ENCODE peak calls at places on chromosomes 11 and 22, in four cellular contexts. H, K, P and Q are unnamed samples. For H3K36me3, the result is how much of the 10 kb centered on the place peaks cover.

GRCh38 chr22:43707650-43708049 is 104.5 kb downstream of the EFCAB6 start:
- DNase-seq in H (peak), K (no peak), P (no peak), Q (no peak)

GRCh38 chr11:36711104-36711825 is 113.2 kb upstream of the RAG2 start:
- DNase-seq in H (peak), K (no peak), P (peak), Q (no peak)

GRCh38 chr11:128029219-128029722 is 558.1 kb downstream of the ETS1 start:
- DNase-seq in H (no peak), K (no peak), P (no peak), Q (no peak)

GRCh38 chr11:1876361-1877063 is 15.2 kb downstream of the PRR33 start:
- DNase-seq in H (no peak), K (no peak), P (peak), Q (no peak)

GRCh38 chr22:50268655-50269113 is 1.5 kb downstream of the MAPK11 start:
- DNase-seq in H (no peak), K (no peak), P (no peak), Q (no peak)

GRCh38 chr11:78048561-78048960 is 15.1 kb upstream of the THRSP start:
- DNase-seq in H (no peak), K (no peak), P (no peak), Q (no peak)

GRCh38 chr11:8382436-8383053 is 118.9 kb upstream of the LMO1 start:
- DNase-seq in H (peak), K (no peak), P (no peak), Q (no peak)

GRCh38 chr22:49052023-49052538 is 775.6 kb downstream of the BRD1 start:
- DNase-seq in H (no peak), K (peak), P (no peak), Q (no peak)

GRCh38 chr22:42680648-42681047 is 31.5 kb upstream of the CYB5R3 start:
- DNase-seq in H (peak), K (no peak), P (no peak), Q (no peak)

GRCh38 chr11:35932641-35933571 is 11.0 kb upstream of the LDLRAD3 start:
- DNase-seq in H (peak), K (no peak), P (no peak), Q (no peak)

GRCh38 chr22:39435616-39436015 is 21.2 kb upstream of the MGAT3 start:
- DNase-seq in H (no peak), K (no peak), P (no peak), Q (no peak)

GRCh38 chr11:128365044-128365443 is 222.3 kb downstream of the ETS1 start:
- DNase-seq in H (peak), K (no peak), P (peak), Q (peak)

GRCh38 chr11:281486-282161 is 3.4 kb downstream of the NLRP6 start:
- DNase-seq in H (no peak), K (no peak), P (no peak), Q (no peak)

GRCh38 chr11:100525635-100526034 is 161.5 kb upstream of the ARHGAP42 start:
- DNase-seq in H (peak), K (no peak), P (no peak), Q (no peak)

GRCh38 chr22:27990879-27991278 is 71.8 kb upstream of the PITPNB start:
- DNase-seq in H (no peak), K (no peak), P (peak), Q (no peak)

GRCh38 chr11:103901656-103902055 is 134.8 kb upstream of the DDI1 start:
- DNase-seq in H (no peak), K (no peak), P (no peak), Q (no peak)

GRCh38 chr11:118928870-118929495 is 3.3 kb upstream of the BCL9L start:
- DNase-seq in H (no peak), K (no peak), P (peak), Q (no peak)

GRCh38 chr22:50473855-50474671 is 772 bp downstream of the SBF1 start:
- DNase-seq in H (peak), K (no peak), P (peak), Q (no peak)

GRCh38 chr11:3795131-3796092 is 1.9 kb downstream of the NUP98 start:
- DNase-seq in H (no peak), K (no peak), P (no peak), Q (no peak)

GRCh38 chr11:94028436-94028835 is 7.3 kb downstream of the HEPHL1 start:
- DNase-seq in H (peak), K (no peak), P (no peak), Q (no peak)

GRCh38 chr11:94747136-94748110 is 20.7 kb upstream of the AMOTL1 start:
- DNase-seq in H (peak), K (no peak), P (no peak), Q (no peak)

GRCh38 chr11:9527481-9528140 is 45.9 kb upstream of the WEE1 start:
- DNase-seq in H (peak), K (no peak), P (no peak), Q (no peak)

GRCh38 chr11:67262731-67263675 is 3.3 kb upstream of the GRK2 start:
- DNase-seq in H (peak), K (peak), P (peak), Q (no peak)

GRCh38 chr11:95296621-95297025 is 65.6 kb upstream of the SESN3 start:
- DNase-seq in H (no peak), K (no peak), P (peak), Q (no peak)

GRCh38 chr11:60873533-60873932 is 6.2 kb downstream of the ZP1 start:
- DNase-seq in H (no peak), K (no peak), P (no peak), Q (no peak)

GRCh38 chr22:43481528-43482309 is 69.9 kb downstream of the MPPED1 start:
- DNase-seq in H (no peak), K (no peak), P (peak), Q (no peak)

GRCh38 chr22:50315289-50316113 is 8.1 kb upstream of the PLXNB2 start:
- DNase-seq in H (no peak), K (no peak), P (peak), Q (no peak)

GRCh38 chr11:202490-202889 is 4.7 kb downstream of the BET1L start:
- DNase-seq in H (no peak), K (no peak), P (no peak), Q (no peak)

GRCh38 chr11:35852056-35852455 is 91.8 kb upstream of the LDLRAD3 start:
- DNase-seq in H (no peak), K (no peak), P (no peak), Q (no peak)

GRCh38 chr11:1157645-1158591 is at the start of gene MUC5AC:
- DNase-seq in H (no peak), K (no peak), P (no peak), Q (no peak)

GRCh38 chr22:19085233-19086043 is 36.8 kb downstream of the DGCR2 start:
- DNase-seq in H (peak), K (no peak), P (peak), Q (no peak)

GRCh38 chr11:111565111-111565720 is 24.7 kb downstream of the LAYN start:
- DNase-seq in H (peak), K (peak), P (peak), Q (peak)

DNA sequence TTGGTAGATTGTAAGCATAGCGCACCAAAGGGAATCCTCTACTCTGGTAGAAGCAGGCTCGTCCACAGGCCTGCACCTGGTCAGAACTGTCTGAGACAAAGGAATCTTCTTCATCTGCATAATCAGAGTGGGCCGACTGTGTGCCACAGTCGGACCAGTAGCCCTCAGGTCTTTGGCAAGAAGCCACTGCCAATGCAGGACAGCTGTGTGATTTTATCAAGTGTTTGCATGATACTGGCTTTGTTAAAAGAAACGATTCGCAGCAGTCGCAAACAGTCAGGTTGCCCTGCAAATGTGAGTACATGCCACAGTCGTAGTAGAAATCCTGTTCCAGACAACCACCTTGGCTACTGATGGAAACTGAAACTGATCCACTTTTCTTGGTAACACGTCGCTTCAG is 4.9 kb upstream of the CCDC34 start:
- DNase-seq in H (no peak), K (no peak), P (no peak), Q (no peak)
- H3K36me3 ChIP-seq in H (under half), K (under half), P (under half), Q (under half)

DNA sequence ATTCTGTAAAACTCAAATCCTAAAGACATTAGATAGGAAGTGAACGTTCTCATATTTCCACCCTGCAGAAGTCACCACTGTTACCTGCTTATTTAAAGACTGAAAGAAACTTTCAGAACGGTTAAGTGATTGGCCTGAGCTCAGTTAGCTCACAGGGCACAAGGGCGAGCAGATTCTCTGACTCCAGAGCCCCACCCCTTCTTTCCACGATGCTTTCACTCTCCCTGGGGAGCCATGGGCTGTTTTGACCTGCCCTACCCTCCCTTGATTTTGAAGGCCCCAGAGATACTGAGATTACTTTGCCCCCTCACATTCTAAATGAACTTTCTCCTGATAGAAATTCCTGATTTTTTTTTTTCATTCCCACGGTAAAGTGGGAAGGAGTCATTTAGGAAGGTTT is 33.9 kb downstream of the ARHGAP1 start:
- DNase-seq in H (no peak), K (no peak), P (no peak), Q (no peak)
- H3K36me3 ChIP-seq in H (under half), K (half or more), P (half or more), Q (half or more)

GRCh38 chr11:75277211-75277805 is 36.7 kb downstream of the TPBGL start:
- DNase-seq in H (no peak), K (no peak), P (no peak), Q (no peak)

GRCh38 chr11:75277991-75278790 is 37.6 kb downstream of the TPBGL start:
- DNase-seq in H (no peak), K (no peak), P (no peak), Q (no peak)

GRCh38 chr11:75280770-75281468 is 40.3 kb downstream of the TPBGL start:
- DNase-seq in H (no peak), K (no peak), P (no peak), Q (no peak)

GRCh38 chr11:75280227-75280671 is 39.7 kb downstream of the TPBGL start:
- DNase-seq in H (peak), K (peak), P (peak), Q (no peak)

DNA sequence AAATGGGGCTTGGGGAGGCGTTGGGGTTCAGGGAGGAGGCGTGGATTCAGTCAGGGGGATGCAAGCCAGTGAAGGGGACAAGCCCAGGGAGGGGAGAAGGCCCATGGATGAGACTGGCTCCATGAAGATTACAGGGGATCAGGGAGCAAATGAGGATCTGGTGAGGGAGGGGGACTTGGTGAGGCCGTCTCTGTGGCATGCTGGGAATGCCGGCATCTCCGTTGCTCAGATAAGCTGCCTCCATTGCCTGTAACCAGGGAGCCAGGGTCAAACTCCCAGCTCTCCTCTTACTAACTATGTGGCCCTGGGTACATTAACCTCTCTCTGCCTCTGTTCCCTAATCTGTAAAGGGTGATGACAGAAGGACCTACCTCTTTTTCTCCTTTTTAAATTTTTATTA is 38.7 kb downstream of the TPBGL start:
- DNase-seq in H (no peak), K (no peak), P (no peak), Q (no peak)
- H3K36me3 ChIP-seq in H (under half), K (under half), P (under half), Q (under half)

DNA sequence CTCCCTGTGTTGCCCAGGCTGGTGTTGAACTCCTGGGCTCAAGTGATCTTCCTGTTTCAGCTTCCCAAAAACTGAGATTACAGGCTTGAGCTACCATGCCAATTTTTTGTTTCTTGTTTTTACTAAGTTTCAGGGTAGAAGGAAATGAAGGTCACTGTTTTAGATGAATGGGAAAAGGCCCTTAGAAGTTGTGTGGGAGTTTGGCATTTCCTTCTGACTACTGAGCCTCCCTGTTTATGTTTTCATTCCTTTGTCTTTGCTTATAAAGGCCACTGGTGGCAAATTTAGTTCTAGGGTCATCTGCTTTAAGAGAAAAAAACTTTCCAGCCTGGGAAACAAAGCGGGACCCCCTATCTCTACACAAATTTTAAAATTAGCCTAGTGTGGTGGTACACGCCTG is 22.1 kb downstream of the SRPRA start:
- DNase-seq in H (no peak), K (no peak), P (no peak), Q (no peak)
- H3K36me3 ChIP-seq in H (under half), K (under half), P (under half), Q (under half)

GRCh38 chr22:36328635-36329216 is 59.0 kb downstream of the MYH9 start:
- DNase-seq in H (peak), K (no peak), P (peak), Q (no peak)

GRCh38 chr22:36329217-36330078 is 58.3 kb downstream of the MYH9 start:
- DNase-seq in H (peak), K (peak), P (peak), Q (no peak)

GRCh38 chr22:36330127-36330526 is 57.6 kb downstream of the MYH9 start:
- DNase-seq in H (no peak), K (no peak), P (no peak), Q (no peak)

GRCh38 chr22:36326178-36327161 is 61.3 kb downstream of the MYH9 start:
- DNase-seq in H (no peak), K (no peak), P (no peak), Q (no peak)

DNA sequence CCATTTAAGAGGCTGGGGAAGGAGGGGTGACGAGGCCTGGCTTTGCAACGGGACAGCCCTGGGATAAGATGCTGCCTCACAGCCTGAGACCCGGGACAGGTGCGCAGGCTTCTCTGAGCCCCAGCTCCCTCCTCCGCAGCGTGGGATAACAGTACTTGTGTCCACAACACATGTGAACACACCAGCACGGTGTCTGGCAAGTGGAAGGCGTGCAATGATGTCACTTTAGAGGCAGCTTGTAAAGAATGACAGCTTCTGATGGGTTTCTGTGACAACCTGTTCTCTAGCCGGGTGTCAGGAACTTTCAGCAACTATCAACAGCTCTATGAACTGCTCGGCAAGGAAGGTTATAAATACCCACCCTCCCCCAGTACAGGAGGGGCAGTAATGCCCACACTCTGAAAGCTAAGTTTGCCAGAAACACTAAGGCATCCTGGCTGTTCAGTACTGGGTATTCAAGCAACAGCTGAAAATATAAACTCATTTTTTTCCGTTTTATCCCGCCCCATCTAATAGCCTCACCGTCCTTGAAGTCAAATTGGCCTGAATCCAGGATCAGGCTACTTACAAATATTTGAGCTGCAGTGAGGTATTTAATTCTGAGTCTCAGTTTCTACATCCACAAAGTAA is 59.7 kb downstream of the MYH9 start:
- DNase-seq in H (no peak), K (no peak), P (no peak), Q (no peak)
- H3K36me3 ChIP-seq in H (half or more), K (half or more), P (half or more), Q (under half)

DNA sequence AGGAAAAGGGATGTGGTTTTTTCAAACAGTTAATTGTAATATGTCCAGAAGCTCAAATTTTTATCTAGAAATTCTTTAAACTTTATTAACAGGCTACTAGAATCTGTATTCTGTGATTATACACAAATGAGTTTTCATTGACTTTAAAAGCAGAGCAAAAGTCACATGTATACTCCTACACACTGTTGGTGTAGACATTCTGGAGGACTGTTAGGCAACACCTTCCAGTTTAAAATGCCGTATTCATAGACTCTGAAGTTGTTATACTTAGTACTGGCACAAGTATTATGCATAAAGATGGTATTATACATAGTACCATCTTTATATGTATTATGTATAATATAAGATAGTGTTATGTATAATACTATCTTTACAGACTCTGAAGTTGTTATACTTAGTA is 64.9 kb downstream of the SPECC1L start:
- DNase-seq in H (no peak), K (no peak), P (no peak), Q (no peak)
- H3K36me3 ChIP-seq in H (under half), K (half or more), P (half or more), Q (half or more)

GRCh38 chr22:20101638-20102037 is 14.3 kb upstream of the RANBP1 start:
- DNase-seq in H (no peak), K (no peak), P (no peak), Q (no peak)

GRCh38 chr22:20095521-20095920 is 15.5 kb downstream of the DGCR8 start:
- DNase-seq in H (no peak), K (no peak), P (no peak), Q (no peak)

GRCh38 chr22:20096574-20097420 is 16.8 kb downstream of the DGCR8 start:
- DNase-seq in H (no peak), K (no peak), P (no peak), Q (no peak)

GRCh38 chr22:20102203-20102780 is 13.6 kb upstream of the RANBP1 start:
- DNase-seq in H (no peak), K (no peak), P (no peak), Q (no peak)

GRCh38 chr22:20099099-20099711 is 16.7 kb upstream of the RANBP1 start:
- DNase-seq in H (no peak), K (no peak), P (no peak), Q (no peak)
- H3K36me3 ChIP-seq in H (under half), K (under half), P (half or more), Q (half or more)

GRCh38 chr22:41257696-41258095 is 17.0 kb upstream of the CHADL start:
- DNase-seq in H (no peak), K (no peak), P (no peak), Q (no peak)

GRCh38 chr22:41263704-41264103 is 22.3 kb downstream of the RANGAP1 start:
- DNase-seq in H (no peak), K (no peak), P (no peak), Q (no peak)

GRCh38 chr22:41261541-41262249 is 21.0 kb upstream of the CHADL start:
- DNase-seq in H (no peak), K (no peak), P (no peak), Q (no peak)

GRCh38 chr22:41262250-41262765 is 21.6 kb upstream of the CHADL start:
- DNase-seq in H (no peak), K (no peak), P (no peak), Q (no peak)

GRCh38 chr22:41260871-41261270 is 20.1 kb upstream of the CHADL start:
- DNase-seq in H (no peak), K (no peak), P (no peak), Q (no peak)
- H3K36me3 ChIP-seq in H (under half), K (half or more), P (half or more), Q (half or more)

GRCh38 chr22:31337178-31337577 is 9.0 kb downstream of the PATZ1 start:
- DNase-seq in H (peak), K (no peak), P (no peak), Q (no peak)
- H3K36me3 ChIP-seq in H (under half), K (half or more), P (half or more), Q (half or more)